ENCODE peak calls at places on chromosomes 12 and 14, in eight cellular contexts. Z is A549, R is body of pancreas, U is NB4, S is endothelial cell of umbilical vein, F is lower leg skin, V is uterus, L is HCT116. J is an unnamed sample.

GRCh38 chr14:43116341-43116740 is 1390.7 kb downstream of the FSCB start:
- DNase-seq in Z (peak), R (no peak), U (no peak), S (no peak), F (no peak), V (no peak), L (no peak), J (no peak)

GRCh38 chr14:71959055-71959454 is 26.8 kb downstream of the RGS6 start:
- DNase-seq in Z (no peak), R (no peak), U (no peak), S (no peak), F (no peak), V (no peak), L (no peak), J (no peak)

GRCh38 chr12:5506821-5507231 is 74.9 kb downstream of the NTF3 start:
- DNase-seq in Z (no peak), R (no peak), U (no peak), S (no peak), F (no peak), V (no peak), L (no peak), J (no peak)

GRCh38 chr14:100221419-100222218 is 17.3 kb upstream of the YY1 start:
- DNase-seq in Z (no peak), R (peak), U (peak), S (peak), F (peak), V (no peak), L (no peak), J (no peak)

GRCh38 chr12:13195848-13196301 is 651 bp upstream of the EMP1 start:
- DNase-seq in Z (peak), R (no peak), U (no peak), S (no peak), F (no peak), V (peak), L (no peak), J (no peak)

GRCh38 chr12:88957358-88957757 is 377.1 kb upstream of the KITLG start:
- DNase-seq in Z (no peak), R (no peak), U (no peak), S (no peak), F (no peak), V (no peak), L (no peak), J (no peak)

GRCh38 chr12:89084751-89085150 is 267.6 kb downstream of the DUSP6 start:
- DNase-seq in Z (no peak), R (no peak), U (no peak), S (peak), F (no peak), V (no peak), L (no peak), J (no peak)

GRCh38 chr12:65533177-65533883 is 254.8 kb downstream of the MSRB3 start:
- DNase-seq in Z (no peak), R (no peak), U (peak), S (peak), F (no peak), V (no peak), L (peak), J (no peak)

GRCh38 chr12:99122496-99122895 is 477.4 kb downstream of the APAF1 start:
- DNase-seq in Z (no peak), R (no peak), U (no peak), S (no peak), F (no peak), V (no peak), L (no peak), J (no peak)

GRCh38 chr12:82565982-82566381 is 120.7 kb upstream of the TMTC2 start:
- DNase-seq in Z (no peak), R (no peak), U (no peak), S (peak), F (no peak), V (no peak), L (no peak), J (no peak)

GRCh38 chr12:67137256-67137655 is 131.9 kb upstream of the CAND1 start:
- DNase-seq in Z (no peak), R (no peak), U (no peak), S (no peak), F (no peak), V (no peak), L (no peak), J (no peak)

GRCh38 chr12:13203028-13203922 is 6.7 kb downstream of the EMP1 start:
- DNase-seq in Z (peak), R (peak), U (peak), S (peak), F (peak), V (peak), L (no peak), J (no peak)

GRCh38 chr14:98928418-98928817 is 343.6 kb downstream of the BCL11B start:
- DNase-seq in Z (no peak), R (no peak), U (no peak), S (no peak), F (peak), V (no peak), L (no peak), J (no peak)

GRCh38 chr12:131456301-131457027 is 254.4 kb upstream of the SFSWAP start:
- DNase-seq in Z (no peak), R (no peak), U (no peak), S (no peak), F (peak), V (no peak), L (no peak), J (no peak)

GRCh38 chr14:99541677-99542470 is 60.7 kb downstream of the CCNK start:
- DNase-seq in Z (no peak), R (no peak), U (peak), S (peak), F (no peak), V (no peak), L (no peak), J (no peak)

GRCh38 chr12:34377243-34378035 is 355.1 kb downstream of the ALG10 start:
- DNase-seq in Z (no peak), R (no peak), U (no peak), S (no peak), F (no peak), V (no peak), L (no peak), J (no peak)
- TF ChIP-seq CTCF in Z (no peak), R (no peak), U (no peak), S (no peak), F (no peak), V (no peak), L (no peak), J (no peak)

GRCh38 chr12:12123209-12123608 is 52.5 kb downstream of the BCL2L14 start:
- DNase-seq in Z (no peak), R (no peak), U (no peak), S (no peak), F (no peak), V (no peak), L (no peak), J (no peak)
- H3K4me3 ChIP-seq in Z (no peak), R (no peak), U (no peak), S (no peak), F (no peak), V (no peak), L (no peak), J (no peak)

GRCh38 chr14:55581011-55581806 is 1.2 kb downstream of the KTN1 start:
- DNase-seq in Z (peak), R (peak), U (peak), S (peak), F (no peak), V (peak), L (no peak), J (peak)
- TF ChIP-seq POLR2A in Z (no peak), R (no peak), U (no peak), S (no peak), F (no peak), V (no peak), L (no peak), J (no peak)

GRCh38 chr14:44962573-44963528 is 861 bp downstream of the TOGARAM1 start:
- DNase-seq in Z (peak), R (peak), U (peak), S (peak), F (peak), V (peak), L (no peak), J (peak)
- TF ChIP-seq CTCF in Z (no peak), R (no peak), U (no peak), S (no peak), F (no peak), V (no peak), L (no peak), J (no peak)

GRCh38 chr12:6904280-6905276 is at the start of gene LRRC23:
- DNase-seq in Z (peak), R (peak), U (peak), S (peak), F (peak), V (peak), L (peak), J (peak)

GRCh38 chr12:6903712-6904111 is 910 bp upstream of the LRRC23 start:
- DNase-seq in Z (no peak), R (no peak), U (peak), S (no peak), F (no peak), V (no peak), L (no peak), J (no peak)

GRCh38 chr12:6902448-6902847 is 2.2 kb upstream of the LRRC23 start:
- DNase-seq in Z (no peak), R (no peak), U (no peak), S (no peak), F (no peak), V (no peak), L (no peak), J (no peak)

GRCh38 chr12:6909421-6910145 is 4.8 kb upstream of the ENO2 start:
- DNase-seq in Z (no peak), R (no peak), U (no peak), S (no peak), F (no peak), V (no peak), L (no peak), J (no peak)

DNA sequence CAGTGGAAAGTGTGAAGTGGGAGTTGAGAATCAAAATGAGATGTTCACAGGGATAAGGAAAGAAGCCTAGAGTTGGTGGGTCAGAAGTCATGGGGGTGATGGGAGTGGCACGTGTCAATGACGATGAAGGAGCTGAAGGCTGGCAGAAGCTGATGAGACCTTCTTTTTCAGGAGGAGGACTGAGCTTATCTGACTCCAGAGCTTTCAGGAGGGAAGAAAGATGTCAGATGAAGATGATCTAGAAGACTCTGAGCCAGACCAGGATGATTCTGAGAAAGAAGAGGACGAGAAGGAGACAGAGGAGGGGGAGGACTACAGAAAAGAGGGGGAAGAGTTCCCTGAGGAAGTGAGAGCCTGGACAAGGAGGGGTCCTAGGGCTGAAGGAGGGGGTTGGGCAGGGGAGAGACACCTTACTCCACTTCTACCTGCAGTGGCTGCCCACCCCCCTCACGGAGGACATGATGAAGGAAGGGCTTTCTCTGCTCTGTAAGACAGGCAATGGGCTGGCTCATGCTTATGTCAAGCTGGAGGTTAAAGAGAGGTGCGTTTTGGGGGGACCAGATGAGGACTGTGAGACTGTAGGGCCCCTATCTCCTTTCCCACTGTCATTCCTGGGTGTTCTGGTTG is 905 bp downstream of the LRRC23 start:
- DNase-seq in Z (no peak), R (no peak), U (no peak), S (no peak), F (no peak), V (no peak), L (no peak), J (no peak)
- H3K4me3 ChIP-seq in Z (peak), R (no peak), U (peak), S (no peak), F (no peak), V (peak), L (peak), J (no peak)

DNA sequence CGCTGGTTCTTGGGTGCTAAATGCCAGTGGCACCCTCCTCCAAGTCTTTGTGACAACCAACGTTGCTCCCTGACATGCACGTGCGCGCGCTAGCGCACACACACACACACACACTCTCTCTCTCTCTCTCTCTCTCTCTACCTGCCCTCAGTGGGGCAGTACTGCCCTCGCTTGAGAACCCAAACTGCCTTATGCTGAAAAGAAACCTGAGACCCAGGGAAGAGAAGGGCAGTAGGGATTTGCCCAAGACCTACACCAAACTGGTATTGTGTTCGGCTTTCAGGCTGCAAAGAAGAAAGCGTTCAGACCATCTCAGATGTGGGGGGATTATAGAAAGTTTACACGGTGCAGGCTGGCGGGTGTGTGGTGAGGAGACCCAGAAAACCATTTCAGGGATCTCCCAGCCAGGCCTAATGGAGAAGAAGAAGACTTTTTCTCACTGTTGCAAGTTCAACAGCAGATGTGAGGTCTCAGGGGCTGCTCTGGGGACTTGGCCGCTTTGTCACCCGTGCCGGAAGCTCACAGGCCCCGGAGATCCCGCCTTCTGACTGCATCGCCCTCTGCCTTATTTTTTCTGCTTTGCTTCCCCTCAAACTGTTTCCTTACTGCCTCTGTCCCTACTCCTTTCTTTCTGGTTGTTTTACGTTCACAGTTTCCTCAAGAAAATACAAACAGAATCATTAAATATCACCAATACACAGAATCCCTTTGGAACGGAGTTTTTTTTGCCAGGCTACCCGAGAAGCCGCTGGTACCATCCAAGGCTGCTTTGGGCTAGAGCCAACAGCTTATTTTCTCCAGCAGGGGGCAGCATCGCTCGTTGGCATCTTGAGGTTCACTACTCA is 82.4 kb downstream of the PPM1A start:
- DNase-seq in Z (peak), R (peak), U (peak), S (peak), F (peak), V (peak), L (peak), J (peak)
- TF ChIP-seq POLR2A in Z (no peak), R (no peak), U (no peak), S (no peak), F (no peak), V (no peak), L (no peak), J (peak)

GRCh38 chr14:22807432-22808087 is 7.7 kb downstream of the SLC7A7 start:
- DNase-seq in Z (no peak), R (no peak), U (no peak), S (no peak), F (no peak), V (no peak), L (no peak), J (no peak)

GRCh38 chr14:22813145-22813544 is 2.1 kb downstream of the SLC7A7 start:
- DNase-seq in Z (no peak), R (no peak), U (no peak), S (no peak), F (no peak), V (no peak), L (no peak), J (no peak)

GRCh38 chr14:22812744-22813143 is 2.5 kb downstream of the SLC7A7 start:
- DNase-seq in Z (no peak), R (no peak), U (no peak), S (no peak), F (no peak), V (no peak), L (no peak), J (no peak)

GRCh38 chr14:22811752-22812151 is 3.5 kb downstream of the SLC7A7 start:
- DNase-seq in Z (no peak), R (no peak), U (no peak), S (no peak), F (no peak), V (no peak), L (no peak), J (no peak)

DNA sequence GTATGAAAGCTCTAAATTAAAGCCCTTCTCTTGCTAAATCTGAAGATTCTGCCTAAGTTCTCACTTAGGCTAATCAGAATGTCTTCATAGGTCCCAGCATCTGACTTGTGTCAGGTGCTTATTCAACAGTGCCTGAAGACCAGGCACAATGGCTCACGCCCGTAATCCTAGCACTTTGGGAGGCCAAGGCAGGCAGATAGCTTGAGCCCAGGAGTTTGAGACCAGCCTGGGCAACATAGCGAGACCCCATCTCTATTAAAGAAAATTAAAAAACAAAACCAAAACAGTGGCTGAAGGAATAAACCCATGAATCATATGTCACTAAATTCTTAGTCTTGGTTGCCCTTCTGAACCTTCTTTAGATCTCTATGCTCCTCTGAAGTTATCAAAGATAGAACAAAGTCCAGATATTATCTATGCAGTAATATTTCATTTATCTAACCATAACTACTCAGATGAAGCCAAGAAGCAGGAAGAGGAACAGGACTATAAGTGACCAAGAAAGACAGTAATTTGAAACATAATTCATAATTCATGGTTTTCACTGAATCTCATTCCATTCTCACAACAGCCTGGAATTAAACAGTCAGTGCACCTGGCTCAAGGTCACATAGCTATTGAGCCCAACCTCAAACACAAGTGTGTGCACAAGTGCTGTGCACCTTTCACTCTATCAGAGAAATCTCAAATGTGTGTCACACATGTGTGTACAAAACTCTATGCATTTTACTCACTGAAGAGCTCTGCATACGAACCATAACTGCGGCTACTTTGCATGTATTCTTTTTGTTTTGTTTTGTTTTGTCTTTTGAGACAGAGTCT is 6.6 kb downstream of the SLC7A7 start:
- DNase-seq in Z (no peak), R (no peak), U (no peak), S (no peak), F (no peak), V (no peak), L (no peak), J (no peak)
- TF ChIP-seq CTCF in Z (no peak), R (no peak), U (no peak), S (no peak), F (no peak), V (no peak), L (no peak), J (no peak)

GRCh38 chr12:72273499-72273837 is 1.3 kb downstream of the TRHDE start:
- DNase-seq in Z (no peak), R (peak), U (no peak), S (no peak), F (no peak), V (no peak), L (no peak), J (no peak)
- H3K4me3 ChIP-seq in Z (peak), R (peak), U (no peak), S (no peak), F (no peak), V (peak), L (peak), J (peak)

GRCh38 chr14:75067212-75067611 is 2.2 kb upstream of the ZC2HC1C start:
- DNase-seq in Z (no peak), R (no peak), U (no peak), S (no peak), F (no peak), V (no peak), L (no peak), J (no peak)

GRCh38 chr14:75068294-75069020 is 984 bp upstream of the ZC2HC1C start:
- DNase-seq in Z (no peak), R (no peak), U (no peak), S (no peak), F (no peak), V (no peak), L (no peak), J (no peak)

GRCh38 chr14:75070383-75070782 is 942 bp downstream of the ZC2HC1C start:
- DNase-seq in Z (no peak), R (peak), U (no peak), S (no peak), F (peak), V (peak), L (no peak), J (peak)

GRCh38 chr14:75069811-75070145 is 337 bp downstream of the ZC2HC1C start:
- DNase-seq in Z (no peak), R (no peak), U (no peak), S (no peak), F (no peak), V (no peak), L (no peak), J (no peak)

GRCh38 chr14:75069021-75069810 is at the start of gene ZC2HC1C:
- DNase-seq in Z (peak), R (peak), U (peak), S (peak), F (peak), V (peak), L (peak), J (peak)
- TF ChIP-seq POLR2A in Z (no peak), R (peak), U (no peak), S (peak), F (no peak), V (peak), L (peak), J (peak)

GRCh38 chr14:64225156-64225757 is 68.9 kb downstream of the ESR2 start:
- DNase-seq in Z (no peak), R (peak), U (no peak), S (no peak), F (no peak), V (no peak), L (no peak), J (no peak)
- TF ChIP-seq CTCF in Z (no peak), R (no peak), U (no peak), S (no peak), F (no peak), V (no peak), L (no peak), J (no peak)